ENCODE peak calls at places on chromosomes 2 and 18, in four cellular contexts. One of them, this sample, is unnamed.

GRCh38 chr18:6022840-6023239 is 127.5 kb upstream of the TMEM200C start:
- DNase-seq in NCI-H510A: no peak
- DNase-seq in WERI-Rb-1: peak
- DNase-seq in adipocyte: no peak
- DNase-seq in this sample: no peak

GRCh38 chr2:85353876-85354285 is 447 bp downstream of the RETSAT start:
- DNase-seq in NCI-H510A: no peak
- DNase-seq in WERI-Rb-1: peak
- DNase-seq in adipocyte: peak
- DNase-seq in this sample: peak

GRCh38 chr2:235551965-235552364 is 58.1 kb downstream of the AGAP1 start:
- DNase-seq in NCI-H510A: peak
- DNase-seq in WERI-Rb-1: peak
- DNase-seq in adipocyte: no peak
- DNase-seq in this sample: peak

GRCh38 chr18:64981915-64982314 is 768.9 kb upstream of the CDH7 start:
- DNase-seq in NCI-H510A: no peak
- DNase-seq in WERI-Rb-1: no peak
- DNase-seq in adipocyte: no peak
- DNase-seq in this sample: no peak

GRCh38 chr2:40348665-40349064 is 103.2 kb downstream of the SLC8A1 start:
- DNase-seq in NCI-H510A: no peak
- DNase-seq in WERI-Rb-1: no peak
- DNase-seq in adipocyte: peak
- DNase-seq in this sample: no peak

GRCh38 chr2:120497261-120497977 is 151.5 kb downstream of the INHBB start:
- DNase-seq in NCI-H510A: no peak
- DNase-seq in WERI-Rb-1: no peak
- DNase-seq in adipocyte: no peak
- DNase-seq in this sample: no peak

GRCh38 chr2:226351711-226352110 is 447.9 kb downstream of the IRS1 start:
- DNase-seq in NCI-H510A: no peak
- DNase-seq in WERI-Rb-1: no peak
- DNase-seq in adipocyte: no peak
- DNase-seq in this sample: no peak

GRCh38 chr2:231361701-231362588 is 33.6 kb upstream of the B3GNT7 start:
- DNase-seq in NCI-H510A: no peak
- DNase-seq in WERI-Rb-1: no peak
- DNase-seq in adipocyte: no peak
- DNase-seq in this sample: no peak

GRCh38 chr2:224946911-224947310 is 95.4 kb downstream of the DOCK10 start:
- DNase-seq in NCI-H510A: no peak
- DNase-seq in WERI-Rb-1: no peak
- DNase-seq in adipocyte: peak
- DNase-seq in this sample: no peak

GRCh38 chr2:42618972-42619371 is 50.5 kb downstream of the MTA3 start:
- DNase-seq in NCI-H510A: no peak
- DNase-seq in WERI-Rb-1: no peak
- DNase-seq in adipocyte: peak
- DNase-seq in this sample: no peak

This sample was measured in Right ventricle myocardium superior.